ENCODE peak calls at places on chromosomes 6 and 20, in four cellular contexts. P is lower lobe of right lung, N is A549, F is fibroblast of lung. D is an unnamed sample.

GRCh38 chr6:135180458-135181332 is at the start of gene MYB:
- DNase-seq in N (peak; percentile 59), F (peak; percentile 31), P (peak; percentile 63), D (no peak)

GRCh38 chr20:647479-648019 is 5.5 kb downstream of the SRXN1 start:
- DNase-seq in F (no peak), P (no peak), N (no peak), D (no peak)

GRCh38 chr20:62959101-62959971 is 6.8 kb downstream of the SLC17A9 start:
- DNase-seq in P (no peak), N (no peak), F (no peak), D (no peak)

GRCh38 chr20:49668181-49668877 is 45.3 kb downstream of the B4GALT5 start:
- DNase-seq in F (no peak), P (peak; percentile 66), N (no peak), D (no peak)

GRCh38 chr6:168150551-168151444 is 71.8 kb upstream of the FRMD1 start:
- DNase-seq in F (no peak), N (peak; percentile 22), P (no peak), D (no peak)

GRCh38 chr20:2705931-2706645 is 13.5 kb downstream of the EBF4 start:
- DNase-seq in P (no peak), F (no peak), N (no peak), D (no peak)

GRCh38 chr6:164396071-164397047 is 913.0 kb downstream of the C6orf118 start:
- DNase-seq in F (no peak), N (no peak), P (no peak), D (no peak)

GRCh38 chr20:13402171-13402760 is 181.2 kb downstream of the ISM1 start:
- DNase-seq in N (no peak), F (no peak), P (no peak), D (no peak)

GRCh38 chr6:145904878-145905277 is 59.3 kb downstream of the SHPRH start:
- DNase-seq in P (no peak), F (no peak), N (no peak), D (no peak)

GRCh38 chr6:54719633-54720032 is 126.9 kb upstream of the FAM83B start:
- DNase-seq in N (no peak), F (peak; percentile 10), P (no peak), D (no peak)

GRCh38 chr20:43361526-43361925 is 96.2 kb upstream of the SRSF6 start:
- DNase-seq in P (no peak), F (no peak), N (no peak), D (no peak)

GRCh38 chr6:142507065-142507464 is 205.3 kb downstream of the ADGRG6 start:
- DNase-seq in P (no peak), N (no peak), F (no peak), D (no peak)

GRCh38 chr6:136550330-136551071 is at the start of gene MAP7:
- DNase-seq in F (no peak), P (peak; percentile 92), N (peak; percentile 80), D (no peak)

GRCh38 chr6:129124334-129124733 is 241.4 kb downstream of the LAMA2 start:
- DNase-seq in F (no peak), P (no peak), N (no peak), D (no peak)

GRCh38 chr6:34386316-34387137 is 5.9 kb downstream of the NUDT3 start:
- DNase-seq in P (no peak), F (peak; percentile 89), N (peak; percentile 45), D (peak; percentile 76)

GRCh38 chr6:140269766-140270165 is 895.3 kb upstream of the CITED2 start:
- DNase-seq in N (no peak), P (no peak), F (no peak), D (no peak)

GRCh38 chr6:100504786-100505737 is 40.3 kb upstream of the SIM1 start:
- DNase-seq in N (peak; percentile 20), P (no peak), F (peak; percentile 73), D (peak; percentile 56)

GRCh38 chr6:138689849-138690248 is 83.7 kb upstream of the CCDC28A start:
- DNase-seq in N (no peak), F (no peak), P (no peak), D (no peak)

GRCh38 chr6:130825772-130826441 is 1.3 kb upstream of the SMLR1 start:
- DNase-seq in F (no peak), P (no peak), N (no peak), D (no peak)

GRCh38 chr6:151624900-151625536 is 131.2 kb downstream of the CCDC170 start:
- DNase-seq in F (no peak), P (no peak), N (no peak), D (no peak)

GRCh38 chr6:83193747-83194582 is 808 bp downstream of the RWDD2A start:
- DNase-seq in F (peak; percentile 17), P (peak; percentile 66), N (peak; percentile 18), D (no peak)

GRCh38 chr6:141252828-141253608 is 879.7 kb upstream of the GJE1 start:
- DNase-seq in P (no peak), N (no peak), F (peak; percentile 27), D (no peak)

GRCh38 chr6:6003334-6004146 is 3.2 kb downstream of the NRN1 start:
- DNase-seq in F (no peak), P (peak; percentile 63), N (no peak), D (no peak)
- TF ChIP-seq CTCF in F (no peak), P (no peak), N (no peak), D (no peak)

GRCh38 chr20:25059487-25059820 is 1.5 kb upstream of the ACSS1 start:
- DNase-seq in F (no peak), P (no peak), N (no peak), D (no peak)
- H3K4me3 ChIP-seq in F (no peak overlapping the region), P (no peak overlapping the region), N (no peak overlapping the region), D (no peak overlapping the region)

DNA sequence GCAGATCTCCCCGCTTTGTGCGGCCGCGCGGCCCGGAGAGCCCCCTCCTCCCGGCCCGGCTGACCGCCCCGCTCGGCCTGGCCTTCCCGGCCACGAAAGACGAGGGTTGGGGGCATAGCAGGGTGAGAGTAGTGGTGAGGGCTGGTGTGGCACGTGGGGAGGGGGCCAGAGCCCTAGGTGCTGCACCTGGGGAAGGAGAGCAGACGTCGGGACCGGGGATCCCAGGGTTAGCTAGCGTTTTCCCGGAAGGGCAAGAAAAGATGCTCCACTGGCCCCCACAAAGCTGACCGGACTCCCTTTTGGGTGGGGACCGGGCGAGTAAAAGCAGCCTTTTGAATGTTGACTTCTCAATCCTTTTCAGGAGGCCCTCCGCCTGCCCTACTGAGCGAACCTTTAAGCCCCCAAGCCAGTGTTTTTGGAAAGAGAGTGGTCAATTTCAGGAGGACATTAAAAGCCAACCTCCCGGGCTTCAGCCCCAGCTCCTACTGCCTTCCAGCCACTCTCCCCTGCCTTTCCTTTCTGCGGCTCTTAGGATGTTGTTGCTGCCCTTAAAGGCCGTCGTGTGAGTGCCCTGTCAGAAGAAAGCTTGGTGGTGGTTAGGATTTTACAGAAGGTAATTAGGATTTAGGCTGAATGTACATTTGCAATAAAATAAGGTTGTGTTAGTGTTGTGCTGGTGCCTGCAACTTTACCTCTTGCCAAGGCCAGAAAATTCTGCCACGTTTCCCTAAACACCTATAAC is 652 bp upstream of the BACH2 start:
- DNase-seq in P (no peak), N (no peak), F (no peak), D (no peak)
- TF ChIP-seq CTCF in P (no peak), N (no peak), F (no peak), D (no peak)

DNA sequence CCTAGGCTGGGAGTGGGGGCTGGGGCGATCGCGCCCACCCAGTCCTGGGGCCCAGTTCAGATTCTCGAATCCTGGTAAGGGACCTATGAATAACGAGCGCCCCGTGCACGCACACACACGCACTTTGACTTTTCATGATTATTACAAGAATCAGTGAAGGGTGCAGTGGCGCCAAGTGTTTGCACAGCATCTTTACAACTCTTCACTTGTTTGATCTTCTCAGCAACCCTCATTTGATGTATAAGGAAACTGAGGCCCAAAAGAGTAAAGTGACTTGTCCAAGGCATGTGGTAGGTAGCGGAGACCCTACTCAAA is 863 bp upstream of the LRFN2 start:
- DNase-seq in F (no peak), N (no peak), P (no peak), D (no peak)
- H3K4me3 ChIP-seq in F (no peak overlapping the region), N (peak overlapping the region; percentile 60), P (peak overlapping the region; percentile 50), D (peak overlapping the region; percentile 51)

DNA sequence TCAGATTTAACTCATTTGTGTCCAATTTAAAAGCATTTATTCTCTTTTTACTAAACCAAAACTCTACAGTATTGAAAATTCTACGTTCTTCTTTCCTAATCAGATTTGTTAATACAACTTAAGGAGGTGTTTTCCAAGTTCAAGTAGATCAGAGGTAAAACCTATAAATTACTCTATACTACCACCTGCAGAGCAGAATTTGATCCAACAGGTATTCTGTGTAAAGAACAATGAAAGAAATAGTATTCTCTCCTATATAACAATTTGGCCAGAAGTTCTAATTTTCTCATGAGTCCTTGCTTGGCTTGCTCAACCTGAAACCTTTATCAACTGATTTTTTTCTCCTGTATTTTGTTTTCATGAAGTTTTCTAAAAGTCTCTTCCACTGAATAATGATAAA is 28.5 kb upstream of the DST start:
- DNase-seq in N (no peak), P (no peak), F (no peak), D (no peak)
- TF ChIP-seq CTCF in N (no peak), P (no peak), F (no peak), D (no peak)

GRCh38 chr20:57702521-57702920 is 7.3 kb downstream of the PMEPA1 start:
- DNase-seq in P (no peak), N (no peak), F (no peak), D (no peak)
- H3K4me3 ChIP-seq in P (no peak overlapping the region), N (no peak overlapping the region), F (no peak overlapping the region), D (no peak overlapping the region)